ENCODE peak calls at places on chromosomes 3 and 15, in seven cellular contexts. One of them, this sample, is unnamed.

GRCh38 chr3:46312996-46313395 is 40.9 kb upstream of the CCR2 start:
- DNase-seq in nephron progenitor cell: no peak
- DNase-seq in fibroblast of the aortic adventitia: peak
- DNase-seq in choroid plexus epithelial cell: peak
- DNase-seq in Calu3: no peak
- DNase-seq in gastrocnemius medialis: peak
- DNase-seq in stimulated activated naive CD4-positive, alpha-beta T cell: no peak
- DNase-seq in this sample: peak

GRCh38 chr15:69357773-69358765 is 56.1 kb upstream of the KIF23 start:
- DNase-seq in nephron progenitor cell: peak
- DNase-seq in fibroblast of the aortic adventitia: peak
- DNase-seq in choroid plexus epithelial cell: peak
- DNase-seq in Calu3: no peak
- DNase-seq in gastrocnemius medialis: no peak
- DNase-seq in stimulated activated naive CD4-positive, alpha-beta T cell: no peak
- DNase-seq in this sample: peak

GRCh38 chr15:39472661-39473657 is 107.9 kb upstream of the THBS1 start:
- DNase-seq in nephron progenitor cell: no peak
- DNase-seq in fibroblast of the aortic adventitia: peak
- DNase-seq in choroid plexus epithelial cell: peak
- DNase-seq in Calu3: no peak
- DNase-seq in gastrocnemius medialis: peak
- DNase-seq in stimulated activated naive CD4-positive, alpha-beta T cell: no peak
- DNase-seq in this sample: peak

GRCh38 chr15:79453446-79453845 is 21.3 kb downstream of the MINAR1 start:
- DNase-seq in nephron progenitor cell: no peak
- DNase-seq in fibroblast of the aortic adventitia: no peak
- DNase-seq in choroid plexus epithelial cell: no peak
- DNase-seq in Calu3: no peak
- DNase-seq in gastrocnemius medialis: no peak
- DNase-seq in stimulated activated naive CD4-positive, alpha-beta T cell: no peak
- DNase-seq in this sample: no peak

GRCh38 chr3:184740509-184741258 is 28.8 kb upstream of the MAGEF1 start:
- DNase-seq in nephron progenitor cell: no peak
- DNase-seq in fibroblast of the aortic adventitia: peak
- DNase-seq in choroid plexus epithelial cell: peak
- DNase-seq in Calu3: no peak
- DNase-seq in gastrocnemius medialis: no peak
- DNase-seq in stimulated activated naive CD4-positive, alpha-beta T cell: no peak
- DNase-seq in this sample: peak

GRCh38 chr3:7520059-7520458 is 659.1 kb downstream of the GRM7 start:
- DNase-seq in nephron progenitor cell: no peak
- DNase-seq in fibroblast of the aortic adventitia: no peak
- DNase-seq in choroid plexus epithelial cell: no peak
- DNase-seq in Calu3: no peak
- DNase-seq in gastrocnemius medialis: no peak
- DNase-seq in stimulated activated naive CD4-positive, alpha-beta T cell: no peak
- DNase-seq in this sample: no peak

GRCh38 chr15:78034495-78035191 is 42.9 kb downstream of the TBC1D2B start:
- DNase-seq in nephron progenitor cell: peak
- DNase-seq in fibroblast of the aortic adventitia: no peak
- DNase-seq in choroid plexus epithelial cell: peak
- DNase-seq in Calu3: no peak
- DNase-seq in gastrocnemius medialis: no peak
- DNase-seq in stimulated activated naive CD4-positive, alpha-beta T cell: peak
- DNase-seq in this sample: no peak

GRCh38 chr15:75153084-75153483 is 48.6 kb upstream of the C15orf39 start:
- DNase-seq in nephron progenitor cell: no peak
- DNase-seq in fibroblast of the aortic adventitia: peak
- DNase-seq in choroid plexus epithelial cell: peak
- DNase-seq in Calu3: no peak
- DNase-seq in gastrocnemius medialis: no peak
- DNase-seq in stimulated activated naive CD4-positive, alpha-beta T cell: no peak
- DNase-seq in this sample: peak

GRCh38 chr15:78740904-78741274 is 70.4 kb downstream of the ADAMTS7 start:
- DNase-seq in nephron progenitor cell: no peak
- DNase-seq in fibroblast of the aortic adventitia: no peak
- DNase-seq in choroid plexus epithelial cell: no peak
- DNase-seq in Calu3: no peak
- DNase-seq in gastrocnemius medialis: no peak
- DNase-seq in stimulated activated naive CD4-positive, alpha-beta T cell: no peak
- DNase-seq in this sample: no peak

GRCh38 chr3:37256447-37256846 is 82.1 kb upstream of the LRRFIP2 start:
- DNase-seq in nephron progenitor cell: no peak
- DNase-seq in fibroblast of the aortic adventitia: no peak
- DNase-seq in choroid plexus epithelial cell: peak
- DNase-seq in Calu3: no peak
- DNase-seq in gastrocnemius medialis: no peak
- DNase-seq in stimulated activated naive CD4-positive, alpha-beta T cell: no peak
- DNase-seq in this sample: no peak

GRCh38 chr3:189941679-189942078 is 179.0 kb downstream of the P3H2 start:
- DNase-seq in nephron progenitor cell: no peak
- DNase-seq in fibroblast of the aortic adventitia: peak
- DNase-seq in choroid plexus epithelial cell: peak
- DNase-seq in Calu3: peak
- DNase-seq in gastrocnemius medialis: no peak
- DNase-seq in stimulated activated naive CD4-positive, alpha-beta T cell: no peak
- DNase-seq in this sample: peak

GRCh38 chr3:21117397-21117796 is 633.6 kb downstream of the ZNF385D start:
- DNase-seq in nephron progenitor cell: no peak
- DNase-seq in fibroblast of the aortic adventitia: no peak
- DNase-seq in choroid plexus epithelial cell: no peak
- DNase-seq in Calu3: no peak
- DNase-seq in gastrocnemius medialis: no peak
- DNase-seq in stimulated activated naive CD4-positive, alpha-beta T cell: no peak
- DNase-seq in this sample: no peak

GRCh38 chr15:58447244-58448010 is 15.6 kb downstream of the LIPC start:
- DNase-seq in nephron progenitor cell: no peak
- DNase-seq in fibroblast of the aortic adventitia: peak
- DNase-seq in choroid plexus epithelial cell: peak
- DNase-seq in Calu3: no peak
- DNase-seq in gastrocnemius medialis: no peak
- DNase-seq in stimulated activated naive CD4-positive, alpha-beta T cell: no peak
- DNase-seq in this sample: peak

GRCh38 chr3:57918123-57918837 is 89.9 kb upstream of the FLNB start:
- DNase-seq in nephron progenitor cell: no peak
- DNase-seq in fibroblast of the aortic adventitia: peak
- DNase-seq in choroid plexus epithelial cell: peak
- DNase-seq in Calu3: no peak
- DNase-seq in gastrocnemius medialis: no peak
- DNase-seq in stimulated activated naive CD4-positive, alpha-beta T cell: no peak
- DNase-seq in this sample: peak

GRCh38 chr3:159263750-159264561 is 462.1 kb downstream of the MFSD1 start:
- DNase-seq in nephron progenitor cell: peak
- DNase-seq in fibroblast of the aortic adventitia: peak
- DNase-seq in choroid plexus epithelial cell: peak
- DNase-seq in Calu3: peak
- DNase-seq in gastrocnemius medialis: no peak
- DNase-seq in stimulated activated naive CD4-positive, alpha-beta T cell: no peak
- DNase-seq in this sample: peak

GRCh38 chr15:101490408-101490891 is 943 bp upstream of the PCSK6 start:
- DNase-seq in nephron progenitor cell: no peak
- DNase-seq in fibroblast of the aortic adventitia: no peak
- DNase-seq in choroid plexus epithelial cell: no peak
- DNase-seq in Calu3: no peak
- DNase-seq in gastrocnemius medialis: no peak
- DNase-seq in stimulated activated naive CD4-positive, alpha-beta T cell: no peak
- DNase-seq in this sample: no peak

GRCh38 chr3:167114619-167115018 is 265.5 kb downstream of the ZBBX start:
- DNase-seq in nephron progenitor cell: no peak
- DNase-seq in fibroblast of the aortic adventitia: no peak
- DNase-seq in choroid plexus epithelial cell: no peak
- DNase-seq in Calu3: no peak
- DNase-seq in gastrocnemius medialis: no peak
- DNase-seq in stimulated activated naive CD4-positive, alpha-beta T cell: no peak
- DNase-seq in this sample: no peak